ENCODE peak calls at places on chromosomes 12 and 14, in ten cellular contexts. U, O, T, Y, L, R, M, W, N and Z are unnamed samples.

GRCh38 chr12:131700271-131700670 is 10.6 kb upstream of the SFSWAP start:
- DNase-seq in U (no peak), O (no peak), T (no peak), Y (no peak), L (no peak), R (no peak), M (no peak), W (no peak), N (no peak), Z (no peak)

GRCh38 chr12:69161835-69162234 is 77.5 kb upstream of the CPSF6 start:
- DNase-seq in U (no peak), O (no peak), T (no peak), Y (no peak), L (no peak), R (no peak), M (no peak), W (no peak), N (no peak), Z (no peak)

GRCh38 chr14:102776761-102777710 is at the start of gene TRAF3:
- DNase-seq in U (peak; percentile 74), O (peak; percentile 72), T (peak; percentile 58), Y (peak; percentile 87), L (peak; percentile 75), R (peak; percentile 40), M (no peak), W (peak; percentile 58), N (peak; percentile 48), Z (peak; percentile 68)

GRCh38 chr14:23071244-23071974 is 14.1 kb upstream of the CDH24 start:
- DNase-seq in U (peak; percentile 76), O (peak; percentile 92), T (peak; percentile 87), Y (peak; percentile 57), L (peak; percentile 91), R (peak; percentile 88), M (peak; percentile 78), W (peak; percentile 95), N (peak; percentile 82), Z (peak; percentile 85)

GRCh38 chr14:23078692-23079116 is 16.2 kb downstream of the ACIN1 start:
- DNase-seq in U (no peak), O (peak; percentile 97), T (no peak), Y (no peak), L (peak; percentile 77), R (peak; percentile 94), M (no peak), W (peak; percentile 91), N (no peak), Z (no peak)

GRCh38 chr12:107033758-107034739 is 47.1 kb upstream of the MTERF2 start:
- DNase-seq in U (no peak), O (peak; percentile 24), T (no peak), Y (no peak), L (no peak), R (no peak), M (no peak), W (no peak), N (no peak), Z (no peak)

GRCh38 chr12:69231479-69231878 is 7.9 kb upstream of the CPSF6 start:
- DNase-seq in U (no peak), O (no peak), T (no peak), Y (no peak), L (no peak), R (no peak), M (no peak), W (no peak), N (no peak), Z (no peak)

GRCh38 chr12:13570005-13570694 is 373.6 kb downstream of the EMP1 start:
- DNase-seq in U (no peak), O (no peak), T (no peak), Y (no peak), L (no peak), R (no peak), M (no peak), W (no peak), N (no peak), Z (no peak)

GRCh38 chr12:7929069-7929792 is 6.8 kb downstream of the SLC2A3 start:
- DNase-seq in U (no peak), O (no peak), T (no peak), Y (no peak), L (no peak), R (no peak), M (no peak), W (no peak), N (no peak), Z (no peak)

GRCh38 chr12:131061041-131061806 is 107.5 kb downstream of the ADGRD1 start:
- DNase-seq in U (no peak), O (no peak), T (no peak), Y (peak; percentile 12), L (no peak), R (no peak), M (no peak), W (no peak), N (no peak), Z (no peak)

GRCh38 chr14:74720526-74720925 is 7.6 kb downstream of the FCF1 start:
- DNase-seq in U (no peak), O (peak; percentile 33), T (no peak), Y (no peak), L (no peak), R (peak; percentile 76), M (no peak), W (peak; percentile 48), N (no peak), Z (no peak)

DNA sequence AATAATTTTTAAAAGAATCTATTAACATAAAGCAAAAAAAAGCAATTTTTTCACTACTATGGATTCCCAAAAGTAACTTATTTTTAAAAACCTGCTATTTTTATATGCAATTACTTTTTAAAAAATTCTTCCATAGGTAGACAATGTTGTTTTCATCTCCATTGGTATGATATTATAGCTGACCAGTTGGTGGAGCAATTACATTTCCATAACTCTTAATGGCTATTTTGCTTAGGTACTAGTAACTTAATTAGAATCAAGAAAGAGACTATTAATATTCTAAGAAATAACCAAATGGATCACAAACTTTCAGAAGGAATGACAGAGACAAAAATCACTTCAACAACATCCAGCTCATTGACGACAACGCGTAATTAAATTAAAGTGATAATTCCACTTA is 64.7 kb upstream of the PTCSC3 start:
- DNase-seq in U (no peak), O (no peak), T (no peak), Y (no peak), L (no peak), R (no peak), M (no peak), W (no peak), N (no peak), Z (no peak)
- TF ChIP-seq CTCF in U (no peak), O (no peak), T (peak; percentile 7), Y (no peak), L (no peak), R (no peak), M (peak; percentile 14), W (no peak), N (no peak), Z (no peak)

GRCh38 chr14:64937821-64938193 is 4.7 kb downstream of the GPX2 start:
- DNase-seq in U (no peak), O (peak; percentile 22), T (no peak), Y (no peak), L (no peak), R (no peak), M (no peak), W (peak; percentile 10), N (no peak), Z (no peak)
- TF ChIP-seq CTCF in U (no peak), O (peak; percentile 24), T (peak; percentile 28), Y (no peak), L (no peak), R (peak; percentile 41), M (peak; percentile 44), W (peak; percentile 24), N (no peak), Z (no peak)

DNA sequence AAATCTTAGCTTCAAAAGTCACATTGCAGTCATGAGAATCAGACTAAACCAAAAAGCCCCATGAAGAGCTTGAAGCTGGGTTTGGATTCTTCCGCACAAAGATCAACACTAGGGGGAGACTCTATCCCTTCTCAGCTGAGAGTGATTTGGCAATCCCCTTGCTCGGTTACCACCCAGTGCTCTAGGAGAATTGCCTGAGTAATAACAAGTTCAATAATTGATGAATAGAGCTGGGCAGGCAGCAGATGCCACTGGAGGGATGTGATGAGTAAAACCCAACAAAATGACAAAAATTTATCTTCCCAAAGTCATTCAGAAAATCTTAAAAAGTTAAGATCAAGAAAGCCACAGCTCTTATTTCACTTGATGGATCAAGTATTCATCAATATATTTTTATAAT is 185.6 kb upstream of the ARID2 start:
- DNase-seq in U (no peak), O (peak; percentile 94), T (peak; percentile 57), Y (no peak), L (peak; percentile 81), R (peak; percentile 73), M (no peak), W (peak; percentile 83), N (peak; percentile 48), Z (peak; percentile 17)
- TF ChIP-seq CTCF in U (peak; percentile 59), O (peak; percentile 85), T (peak; percentile 82), Y (no peak), L (peak; percentile 68), R (peak; percentile 90), M (peak; percentile 82), W (peak; percentile 87), N (peak; percentile 44), Z (peak; percentile 79)

GRCh38 chr14:21133896-21134295 is 22.0 kb downstream of the OR5AU1 start:
- DNase-seq in U (no peak), O (no peak), T (no peak), Y (no peak), L (no peak), R (no peak), M (no peak), W (no peak), N (no peak), Z (no peak)

GRCh38 chr14:21136024-21136423 is 19.8 kb downstream of the OR5AU1 start:
- DNase-seq in U (no peak), O (peak; percentile 26), T (no peak), Y (no peak), L (peak; percentile 49), R (no peak), M (no peak), W (peak; percentile 11), N (no peak), Z (no peak)
- TF ChIP-seq CTCF in U (peak; percentile 80), O (peak; percentile 70), T (peak; percentile 58), Y (no peak), L (peak; percentile 79), R (peak; percentile 58), M (peak; percentile 72), W (peak; percentile 67), N (peak; percentile 41), Z (peak; percentile 81)

GRCh38 chr12:53695148-53696138 is 19.6 kb upstream of the ATP5MC2 start:
- DNase-seq in U (peak; percentile 59), O (peak; percentile 56), T (no peak), Y (peak; percentile 34), L (peak; percentile 84), R (peak; percentile 39), M (no peak), W (peak; percentile 62), N (peak; percentile 63), Z (peak; percentile 74)
- TF ChIP-seq CTCF in U (no peak), O (no peak), T (peak; percentile 10), Y (no peak), L (no peak), R (peak; percentile 46), M (no peak), W (peak; percentile 26), N (no peak), Z (peak; percentile 37)

GRCh38 chr12:64514456-64514855 is 62.5 kb downstream of the TBK1 start:
- DNase-seq in U (no peak), O (no peak), T (no peak), Y (no peak), L (no peak), R (no peak), M (no peak), W (no peak), N (no peak), Z (no peak)
- TF ChIP-seq CTCF in U (no peak), O (no peak), T (no peak), Y (no peak), L (no peak), R (no peak), M (no peak), W (no peak), N (no peak), Z (no peak)